ENCODE peak calls at places on chromosomes 12 and 14, in five cellular contexts. One of them, this sample, is unnamed.
A peak's percentile ranks its signal among the peaks of the same experiment; 100 is the strongest.

GRCh38 chr12:57151741-57152407 is 4.5 kb upstream of the LRP1-AS start:
- DNase-seq in GM23338: no peak
- DNase-seq in H1: no peak
- DNase-seq in GM12878: no peak
- DNase-seq in K562: no peak
- DNase-seq in this sample: no peak

GRCh38 chr12:57519758-57520007 is 631 bp downstream of the DDIT3 start:
- DNase-seq in H1: no peak
- DNase-seq in K562: no peak
- DNase-seq in GM12878: no peak
- DNase-seq in GM23338: no peak
- DNase-seq in this sample: no peak

GRCh38 chr12:107610030-107610859 is 75.4 kb upstream of the PWP1 start:
- DNase-seq in GM23338: peak; percentile 83
- DNase-seq in H1: peak; percentile 62
- DNase-seq in K562: peak; percentile 43
- DNase-seq in GM12878: no peak
- DNase-seq in this sample: peak; percentile 12

GRCh38 chr14:55220230-55220629 is 28.8 kb upstream of the DLGAP5 start:
- DNase-seq in H1: no peak
- DNase-seq in K562: no peak
- DNase-seq in GM23338: no peak
- DNase-seq in GM12878: no peak
- DNase-seq in this sample: no peak

GRCh38 chr12:5438671-5439200 is 6.8 kb downstream of the NTF3 start:
- DNase-seq in GM23338: no peak
- DNase-seq in GM12878: no peak
- DNase-seq in H1: no peak
- DNase-seq in K562: no peak
- DNase-seq in this sample: no peak

GRCh38 chr12:62522984-62523383 is 56.4 kb downstream of the MON2 start:
- DNase-seq in K562: no peak
- DNase-seq in GM12878: no peak
- DNase-seq in H1: no peak
- DNase-seq in GM23338: no peak
- DNase-seq in this sample: no peak

GRCh38 chr14:92568621-92569479 is 55.3 kb downstream of the RIN3 start:
- DNase-seq in K562: no peak
- DNase-seq in H1: no peak
- DNase-seq in GM12878: peak; percentile 76
- DNase-seq in GM23338: no peak
- DNase-seq in this sample: no peak

GRCh38 chr12:46886541-46887041 is 60.8 kb upstream of the SLC38A4 start:
- DNase-seq in K562: no peak
- DNase-seq in GM12878: no peak
- DNase-seq in GM23338: no peak
- DNase-seq in H1: no peak
- DNase-seq in this sample: peak; percentile 2

GRCh38 chr12:127083028-127083949 is 1183.7 kb upstream of the TMEM132C start:
- DNase-seq in GM23338: peak; percentile 61
- DNase-seq in K562: peak; percentile 85
- DNase-seq in GM12878: peak; percentile 68
- DNase-seq in H1: no peak
- DNase-seq in this sample: peak; percentile 59

GRCh38 chr12:247271-247670 is 15.4 kb downstream of the SLC6A13 start:
- DNase-seq in GM23338: no peak
- DNase-seq in GM12878: no peak
- DNase-seq in H1: no peak
- DNase-seq in K562: no peak
- DNase-seq in this sample: no peak

GRCh38 chr14:71538949-71539659 is 393.1 kb upstream of the RGS6 start:
- DNase-seq in GM23338: no peak
- DNase-seq in H1: no peak
- DNase-seq in K562: no peak
- DNase-seq in GM12878: no peak
- DNase-seq in this sample: no peak

GRCh38 chr12:91846466-91847055 is 299.1 kb downstream of the BTG1 start:
- DNase-seq in GM23338: no peak
- DNase-seq in GM12878: no peak
- DNase-seq in K562: no peak
- DNase-seq in H1: no peak
- DNase-seq in this sample: no peak

GRCh38 chr12:120316798-120317257 is 10.8 kb downstream of the PLA2G1B start:
- DNase-seq in K562: peak; percentile 31
- DNase-seq in GM12878: no peak
- DNase-seq in H1: no peak
- DNase-seq in GM23338: no peak
- DNase-seq in this sample: peak; percentile 45

GRCh38 chr12:100794441-100795192 is at the start of gene ANO4:
- DNase-seq in H1: no peak
- DNase-seq in GM23338: peak; percentile 42
- DNase-seq in GM12878: no peak
- DNase-seq in K562: no peak
- DNase-seq in this sample: no peak

GRCh38 chr12:63308701-63309100 is 157.7 kb upstream of the AVPR1A start:
- DNase-seq in GM23338: no peak
- DNase-seq in H1: no peak
- DNase-seq in GM12878: no peak
- DNase-seq in K562: no peak
- DNase-seq in this sample: no peak

GRCh38 chr12:74984631-74985030 is 225.0 kb downstream of the KCNC2 start:
- DNase-seq in GM23338: no peak
- DNase-seq in K562: no peak
- DNase-seq in GM12878: no peak
- DNase-seq in H1: no peak
- DNase-seq in this sample: no peak

GRCh38 chr12:114686421-114687268 is 2.7 kb upstream of the TBX3 start:
- DNase-seq in K562: no peak
- DNase-seq in GM12878: no peak
- DNase-seq in GM23338: peak; percentile 43
- DNase-seq in H1: no peak
- DNase-seq in this sample: no peak

GRCh38 chr14:90496379-90496778 is 99.5 kb downstream of the CALM1 start:
- DNase-seq in GM23338: no peak
- DNase-seq in H1: no peak
- DNase-seq in GM12878: no peak
- DNase-seq in K562: no peak
- DNase-seq in this sample: no peak

GRCh38 chr12:23493690-23494101 is 455.8 kb downstream of the SOX5 start:
- DNase-seq in GM12878: no peak
- DNase-seq in K562: no peak
- DNase-seq in GM23338: no peak
- DNase-seq in H1: no peak
- DNase-seq in this sample: peak; percentile 62

GRCh38 chr14:59061292-59061691 is 127.2 kb upstream of the DAAM1 start:
- DNase-seq in GM23338: no peak
- DNase-seq in GM12878: no peak
- DNase-seq in K562: no peak
- DNase-seq in H1: no peak
- DNase-seq in this sample: no peak

GRCh38 chr12:26152507-26153102 is 27.8 kb upstream of the BHLHE41 start:
- DNase-seq in K562: no peak
- DNase-seq in H1: no peak
- DNase-seq in GM23338: no peak
- DNase-seq in GM12878: no peak
- DNase-seq in this sample: no peak

GRCh38 chr12:56772625-56773024 is 9.5 kb downstream of the HSD17B6 start:
- DNase-seq in K562: no peak
- DNase-seq in GM12878: no peak
- DNase-seq in H1: no peak
- DNase-seq in GM23338: no peak
- DNase-seq in this sample: no peak

GRCh38 chr14:38158468-38158867 is 49.2 kb upstream of the SSTR1 start:
- DNase-seq in K562: no peak
- DNase-seq in H1: no peak
- DNase-seq in GM12878: no peak
- DNase-seq in GM23338: no peak
- DNase-seq in this sample: no peak

GRCh38 chr12:49920241-49920914 is 16.7 kb upstream of the FAIM2 start:
- DNase-seq in GM23338: no peak
- DNase-seq in K562: no peak
- DNase-seq in GM12878: no peak
- DNase-seq in H1: no peak
- DNase-seq in this sample: peak; percentile 33

GRCh38 chr12:108572166-108572790 is 9.9 kb downstream of the ISCU start:
- DNase-seq in GM12878: peak; percentile 90
- DNase-seq in K562: no peak
- DNase-seq in H1: no peak
- DNase-seq in GM23338: no peak
- DNase-seq in this sample: no peak

GRCh38 chr14:75334191-75335051 is 55.8 kb downstream of the FOS start:
- DNase-seq in GM12878: peak; percentile 28
- DNase-seq in H1: no peak
- DNase-seq in GM23338: no peak
- DNase-seq in K562: no peak
- DNase-seq in this sample: no peak
- TF ChIP-seq CREB1 in GM12878: no peak
- TF ChIP-seq CREB1 in H1: no peak
- TF ChIP-seq CREB1 in GM23338: no peak
- TF ChIP-seq CREB1 in K562: no peak
- TF ChIP-seq CREB1 in this sample: no peak

GRCh38 chr14:74698894-74699293 is 14.0 kb downstream of the AREL1 start:
- DNase-seq in H1: no peak
- DNase-seq in GM23338: no peak
- DNase-seq in GM12878: no peak
- DNase-seq in K562: no peak
- DNase-seq in this sample: no peak
- H4K20me1 ChIP-seq in H1: no peaks in the 10 kb centered on the region
- H4K20me1 ChIP-seq in GM23338: no peaks in the 10 kb centered on the region
- H4K20me1 ChIP-seq in GM12878: no peaks in the 10 kb centered on the region
- H4K20me1 ChIP-seq in K562: no peaks in the 10 kb centered on the region
- H4K20me1 ChIP-seq in this sample: no peaks in the 10 kb centered on the region

DNA sequence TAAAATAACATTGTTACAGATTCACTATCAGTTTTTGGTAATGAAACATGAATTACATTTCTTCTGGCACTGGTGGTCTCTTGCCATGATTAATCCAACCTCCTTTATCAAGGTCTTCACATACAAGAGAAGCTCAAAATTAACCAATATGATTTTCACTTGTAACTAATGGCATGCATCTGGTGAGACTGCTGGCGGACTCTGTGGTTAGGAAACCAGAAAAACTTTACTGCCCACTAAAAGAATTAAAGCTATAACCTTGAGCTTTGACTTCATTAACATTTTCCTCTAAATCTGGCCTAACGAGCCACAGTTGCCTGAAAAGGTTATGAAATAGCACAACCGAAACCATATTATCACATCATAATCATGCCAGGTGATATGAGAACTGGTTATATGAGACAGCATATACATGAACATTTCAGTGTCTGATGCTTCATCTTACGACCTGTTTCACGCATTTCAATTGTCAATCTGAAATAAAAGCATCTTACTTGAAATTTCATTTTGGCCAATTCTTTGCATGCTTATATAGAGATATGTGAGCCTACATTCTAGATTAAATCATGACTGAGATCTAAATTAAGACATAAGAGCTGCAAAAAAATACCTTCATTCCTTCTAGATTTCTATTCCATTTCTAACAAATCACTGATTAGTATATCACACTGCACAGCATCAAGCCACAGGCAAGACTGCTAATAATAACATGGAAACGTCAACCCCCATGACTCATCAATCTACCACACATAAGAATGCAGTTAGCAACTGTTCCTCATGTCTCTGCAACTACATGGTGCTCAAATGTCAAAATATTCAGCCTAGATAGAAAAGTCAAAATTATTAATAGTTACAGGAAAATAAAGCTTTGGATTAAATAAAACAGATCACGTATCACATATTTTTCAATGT is 89.3 kb downstream of the OSBPL8 start:
- DNase-seq in H1: no peak
- DNase-seq in K562: peak; percentile 71
- DNase-seq in GM12878: peak; percentile 25
- DNase-seq in GM23338: no peak
- DNase-seq in this sample: no peak
- TF ChIP-seq CREB1 in H1: no peak
- TF ChIP-seq CREB1 in K562: no peak
- TF ChIP-seq CREB1 in GM12878: peak; percentile 29
- TF ChIP-seq CREB1 in GM23338: no peak
- TF ChIP-seq CREB1 in this sample: no peak

DNA sequence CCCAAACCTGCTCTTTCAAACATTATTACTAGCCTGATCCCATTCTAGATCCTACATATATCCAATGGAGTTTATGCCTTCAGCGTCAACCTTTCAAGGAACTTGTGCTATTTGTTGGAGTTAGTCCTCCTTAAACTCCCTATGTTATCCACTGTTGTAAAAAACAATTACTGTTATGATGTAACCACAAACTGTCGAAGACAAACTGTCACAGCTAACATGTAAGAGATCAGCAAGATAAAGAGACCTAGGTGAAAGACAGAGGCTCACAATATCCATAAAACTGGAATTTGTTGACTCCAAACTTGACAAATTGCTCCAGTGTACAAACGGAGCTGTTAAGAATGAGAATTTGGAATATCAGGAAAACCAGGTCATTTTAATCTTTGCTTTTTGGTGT is 70.7 kb downstream of the CDK17 start:
- DNase-seq in GM23338: no peak
- DNase-seq in K562: peak; percentile 16
- DNase-seq in H1: no peak
- DNase-seq in GM12878: no peak
- DNase-seq in this sample: no peak
- H4K20me1 ChIP-seq in GM23338: no peaks in the 10 kb centered on the region
- H4K20me1 ChIP-seq in K562: no peaks in the 10 kb centered on the region
- H4K20me1 ChIP-seq in H1: no peaks in the 10 kb centered on the region
- H4K20me1 ChIP-seq in GM12878: peaks cover 4% of the 10 kb centered on the region
- H4K20me1 ChIP-seq in this sample: no peaks in the 10 kb centered on the region

GRCh38 chr12:45407967-45408743 is 192.3 kb downstream of the ANO6 start:
- DNase-seq in GM23338: no peak
- DNase-seq in H1: no peak
- DNase-seq in GM12878: no peak
- DNase-seq in K562: no peak
- DNase-seq in this sample: no peak

GRCh38 chr12:45409966-45410365 is 194.1 kb downstream of the ANO6 start:
- DNase-seq in GM12878: no peak
- DNase-seq in GM23338: no peak
- DNase-seq in H1: no peak
- DNase-seq in K562: no peak
- DNase-seq in this sample: no peak

GRCh38 chr12:45402288-45402687 is 186.4 kb downstream of the ANO6 start:
- DNase-seq in GM12878: no peak
- DNase-seq in K562: no peak
- DNase-seq in GM23338: no peak
- DNase-seq in H1: no peak
- DNase-seq in this sample: no peak

GRCh38 chr12:45407188-45407850 is 191.4 kb downstream of the ANO6 start:
- DNase-seq in GM23338: no peak
- DNase-seq in K562: peak; percentile 16
- DNase-seq in H1: no peak
- DNase-seq in GM12878: no peak
- DNase-seq in this sample: no peak
- TF ChIP-seq CREB1 in GM23338: no peak
- TF ChIP-seq CREB1 in K562: no peak
- TF ChIP-seq CREB1 in H1: no peak
- TF ChIP-seq CREB1 in GM12878: no peak
- TF ChIP-seq CREB1 in this sample: no peak